ENCODE peak calls at places on chromosome 1, in seven cellular contexts. C is HL-60; E is hepatocyte; G is brain microvascular endothelial cell; P is left lung; B is GM13976; D is activated CD4-positive, alpha-beta T cell treated with anti-CD3 and anti-CD28 coated beads, Interleukin-2, amount 50 U/mL, for 48 hours. N is an unnamed sample.

GRCh38 chr1:232628335-232629214 is 1.4 kb downstream of the SIPA1L2 start:
- DNase-seq in D (no peak), B (no peak), E (peak; percentile 44), P (no peak), G (no peak), C (no peak), N (peak; percentile 82)

GRCh38 chr1:112712701-112713128 is 2.4 kb downstream of the PPM1J start:
- DNase-seq in B (no peak), G (no peak), P (no peak), D (no peak), E (no peak), C (no peak), N (no peak)

GRCh38 chr1:229913491-229913890 is 153.5 kb upstream of the GALNT2 start:
- DNase-seq in C (no peak), E (no peak), D (no peak), P (no peak), G (no peak), B (no peak), N (no peak)

GRCh38 chr1:246748867-246749266 is 24.7 kb downstream of the SCCPDH start:
- DNase-seq in B (no peak), G (peak; percentile 3), D (no peak), P (no peak), E (peak; percentile 15), C (peak; percentile 35), N (no peak)

GRCh38 chr1:185654199-185654951 is 79.8 kb upstream of the HMCN1 start:
- DNase-seq in E (peak; percentile 43), D (no peak), B (no peak), G (peak; percentile 70), C (no peak), P (no peak), N (no peak)

GRCh38 chr1:98292994-98293393 is 368.5 kb upstream of the SNX7 start:
- DNase-seq in D (no peak), B (no peak), G (no peak), C (no peak), P (no peak), E (no peak), N (no peak)

GRCh38 chr1:7373251-7373650 is 397.8 kb upstream of the VAMP3 start:
- DNase-seq in G (no peak), C (no peak), B (no peak), E (no peak), P (no peak), D (no peak), N (no peak)

GRCh38 chr1:59446257-59446901 is 149.5 kb downstream of the FGGY start:
- DNase-seq in D (no peak), P (no peak), B (no peak), C (no peak), E (no peak), G (peak; percentile 91), N (no peak)

GRCh38 chr1:4963251-4963650 is 308.8 kb downstream of the AJAP1 start:
- DNase-seq in B (no peak), P (no peak), D (no peak), E (peak; percentile 20), C (no peak), G (peak; percentile 74), N (no peak)

GRCh38 chr1:59936358-59936821 is 9.8 kb upstream of the CYP2J2 start:
- DNase-seq in P (no peak), D (no peak), B (no peak), C (no peak), E (no peak), G (no peak), N (no peak)

GRCh38 chr1:46246548-46247432 is 773 bp upstream of the RAD54L start:
- DNase-seq in E (peak; percentile 74), G (peak; percentile 53), C (peak; percentile 59), B (peak; percentile 64), P (peak; percentile 96), D (peak; percentile 71), N (peak; percentile 86)

GRCh38 chr1:156162430-156163037 is 9.1 kb downstream of the SEMA4A start:
- DNase-seq in E (no peak), G (no peak), D (no peak), P (no peak), B (no peak), C (no peak), N (no peak)

GRCh38 chr1:55071477-55071876 is 32.1 kb downstream of the PCSK9 start:
- DNase-seq in P (no peak), C (peak; percentile 25), B (no peak), D (no peak), G (peak; percentile 67), E (peak; percentile 73), N (peak; percentile 71)

GRCh38 chr1:67041836-67042503 is 12.0 kb downstream of the SLC35D1 start:
- DNase-seq in G (no peak), B (no peak), P (no peak), E (no peak), C (no peak), D (no peak), N (no peak)

GRCh38 chr1:168092151-168092550 is 44.6 kb downstream of the GPR161 start:
- DNase-seq in B (no peak), P (no peak), G (no peak), C (no peak), E (no peak), D (no peak), N (no peak)

GRCh38 chr1:77484334-77484733 is 198.1 kb downstream of the ZZZ3 start:
- DNase-seq in G (no peak), B (no peak), E (no peak), P (no peak), D (no peak), C (no peak), N (no peak)

N was measured in Kasumi-1.